ENCODE peak calls at places on chromosomes 2 and 18, in nine cellular contexts. E is T-helper 17 cell; F is fibroblast of mammary gland; M is dermis blood vessel endothelial cell; K is ovary; I is neuronal stem cell; H is glomerular endothelial cell; T is A549; S is activated CD4-positive, alpha-beta T cell treated with anti-CD3 and anti-CD28 coated beads, Interleukin-2, amount 50 U/mL, for 4 hours. B is an unnamed sample.

GRCh38 chr2:196677404-196677803 is 37.9 kb downstream of the CCDC150 start:
- DNase-seq in T (no peak), S (no peak), K (no peak), E (no peak), F (peak; percentile 78), I (no peak), M (peak; percentile 19), H (no peak), B (no peak)

GRCh38 chr2:234241656-234242445 is 191.3 kb downstream of the SPP2 start:
- DNase-seq in M (peak; percentile 56), F (peak; percentile 89), S (no peak), E (no peak), T (peak; percentile 48), I (peak; percentile 17), K (no peak), H (no peak), B (peak; percentile 49)

GRCh38 chr2:70301344-70302194 is at the start of gene FAM136A:
- DNase-seq in M (peak; percentile 90), E (peak; percentile 90), K (peak; percentile 90), I (peak; percentile 86), S (peak; percentile 85), T (peak; percentile 78), H (no peak), F (peak; percentile 59), B (peak; percentile 82)

GRCh38 chr2:166338831-166339339 is 36.9 kb downstream of the SCN9A start:
- DNase-seq in I (no peak), T (no peak), S (no peak), E (no peak), K (no peak), F (no peak), H (no peak), M (no peak), B (no peak)

GRCh38 chr2:122748552-122749011 is 993.1 kb downstream of the TSN start:
- DNase-seq in M (peak; percentile 89), S (no peak), F (peak; percentile 23), E (no peak), I (no peak), H (peak; percentile 23), K (no peak), T (no peak), B (peak; percentile 79)

GRCh38 chr2:74002515-74003391 is 18.0 kb downstream of the TET3 start:
- DNase-seq in K (peak; percentile 87), M (peak; percentile 88), I (peak; percentile 87), E (peak; percentile 86), H (no peak), F (peak; percentile 67), S (peak; percentile 65), T (no peak), B (peak; percentile 40)

GRCh38 chr2:60515751-60516226 is 37.7 kb downstream of the BCL11A start:
- DNase-seq in F (peak; percentile 46), T (no peak), H (no peak), I (no peak), M (no peak), S (no peak), E (no peak), K (no peak), B (no peak)

GRCh38 chr18:77006305-77007175 is 126.0 kb downstream of the MBP start:
- DNase-seq in I (no peak), S (no peak), F (no peak), T (no peak), H (no peak), K (no peak), M (no peak), E (no peak), B (no peak)

GRCh38 chr2:27461118-27461517 is 18.9 kb downstream of the KRTCAP3 start:
- DNase-seq in S (no peak), K (no peak), I (no peak), F (no peak), E (no peak), H (no peak), M (no peak), T (no peak), B (no peak)

GRCh38 chr2:152221870-152222269 is 46.3 kb upstream of the STAM2 start:
- DNase-seq in F (peak; percentile 47), M (peak; percentile 61), I (no peak), H (no peak), S (no peak), K (no peak), T (no peak), E (no peak), B (no peak)

B was measured in dermis microvascular lymphatic vessel endothelial cell.